ENCODE peak calls at places on chromosomes 5 and 9, in four cellular contexts. J is H1, S is IMR-90, G is H9. P is an unnamed sample.

GRCh38 chr9:6575324-6575758 is 70.2 kb downstream of the GLDC start:
- DNase-seq in J (no peak), S (no peak), G (no peak), P (no peak)

GRCh38 chr5:67393211-67393610 is 196.6 kb upstream of the CD180 start:
- DNase-seq in J (no peak), S (no peak), G (no peak), P (no peak)

GRCh38 chr9:21789541-21790037 is 12.8 kb upstream of the MTAP start:
- DNase-seq in J (no peak), S (peak; percentile 95), G (peak; percentile 45), P (peak; percentile 88)

GRCh38 chr5:172901788-172902496 is 57.3 kb upstream of the RPL26L1 start:
- DNase-seq in J (no peak), S (peak; percentile 66), G (no peak), P (peak; percentile 65)

GRCh38 chr9:69675563-69675962 is 3.4 kb upstream of the APBA1 start:
- DNase-seq in J (no peak), S (no peak), G (no peak), P (no peak)

GRCh38 chr5:169717298-169717697 is 80.2 kb downstream of the DOCK2 start:
- DNase-seq in J (no peak), S (peak; percentile 30), G (no peak), P (no peak)

GRCh38 chr9:1869843-1870242 is 145.3 kb upstream of the SMARCA2 start:
- DNase-seq in J (peak; percentile 64), S (no peak), G (peak; percentile 55), P (peak; percentile 79)

GRCh38 chr9:1231998-1232919 is 182.1 kb downstream of the DMRT2 start:
- DNase-seq in J (no peak), S (peak; percentile 60), G (no peak), P (no peak)

GRCh38 chr9:7591501-7591900 is 208.1 kb downstream of the DMAC1 start:
- DNase-seq in J (no peak), S (no peak), G (no peak), P (no peak)

GRCh38 chr9:89986190-89986589 is 381.4 kb downstream of the GADD45G start:
- DNase-seq in J (no peak), S (no peak), G (no peak), P (no peak)

GRCh38 chr9:706073-706472 is 135.4 kb upstream of the DMRT1 start:
- DNase-seq in J (no peak), S (no peak), G (no peak), P (no peak)

GRCh38 chr5:124342586-124342985 is 403.9 kb downstream of the ZNF608 start:
- DNase-seq in J (no peak), S (no peak), G (no peak), P (no peak)

GRCh38 chr9:122213589-122214413 is 15.0 kb downstream of the LHX6 start:
- DNase-seq in J (peak; percentile 97), S (no peak), G (peak; percentile 98), P (peak; percentile 92)

GRCh38 chr5:66958126-66958983 is 238.2 kb downstream of the CD180 start:
- DNase-seq in J (no peak), S (peak; percentile 80), G (no peak), P (peak; percentile 45)

GRCh38 chr9:38362912-38363588 is 29.5 kb upstream of the ALDH1B1 start:
- DNase-seq in J (no peak), S (peak; percentile 85), G (no peak), P (peak; percentile 63)

GRCh38 chr5:151030377-151030776 is 10.0 kb downstream of the GPX3 start:
- DNase-seq in J (no peak), S (no peak), G (no peak), P (no peak)

DNA sequence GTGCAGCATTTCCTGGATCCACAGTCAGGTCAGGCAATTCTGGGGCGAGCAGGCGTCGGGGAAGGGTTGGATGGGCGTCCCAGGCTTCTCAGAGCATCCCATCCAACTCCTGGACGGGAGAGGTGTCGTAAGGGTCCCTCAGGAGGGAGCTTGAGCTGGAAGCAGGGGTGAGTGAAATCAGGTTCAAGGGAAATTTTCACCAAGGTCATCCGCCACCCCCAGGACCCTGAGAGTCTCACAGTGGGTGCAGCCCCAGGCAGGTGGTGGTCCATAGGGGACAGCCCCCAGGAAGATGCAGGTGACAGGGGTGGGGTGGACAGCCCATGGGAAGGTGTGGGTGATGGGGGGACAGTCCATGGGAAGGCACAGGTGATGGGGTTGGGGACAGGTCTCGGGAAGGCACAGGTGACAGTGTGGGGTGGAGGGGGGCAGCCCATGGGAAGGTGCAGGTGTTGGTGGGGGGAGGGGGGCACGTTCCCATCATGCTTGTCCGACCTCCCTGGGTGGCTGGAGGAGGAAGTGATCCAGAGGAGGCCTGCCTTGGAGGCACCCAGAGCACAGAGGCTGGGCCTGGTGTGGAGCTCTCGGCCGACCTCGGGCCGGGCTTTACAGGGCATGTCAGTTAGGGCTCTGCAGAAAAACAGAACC is 48.9 kb downstream of the AHRR start:
- DNase-seq in J (peak; percentile 32), S (no peak), G (peak; percentile 17), P (no peak)
- H3K9ac ChIP-seq in J (no peak overlapping the region), S (no peak overlapping the region), G (no peak overlapping the region), P (no peak overlapping the region)

GRCh38 chr5:138903113-138903789 is 28.1 kb upstream of the LRRTM2 start:
- DNase-seq in J (no peak), S (peak; percentile 78), G (no peak), P (no peak)
- H2BK120ac ChIP-seq in J (no peak overlapping the region), S (no peak overlapping the region), G (no peak overlapping the region), P (no peak overlapping the region)

GRCh38 chr9:124776952-124777645 is at the start of gene OLFML2A:
- DNase-seq in J (peak; percentile 83), S (no peak), G (no peak), P (no peak)
- H2AK5ac ChIP-seq in J (no peak within 1 kb of the TSS), S (peak within 1 kb of the TSS; percentile 80), G (no peak within 1 kb of the TSS), P (no peak within 1 kb of the TSS)

GRCh38 chr5:140043508-140043872 is 391 bp upstream of the NRG2 start:
- DNase-seq in J (no peak), S (no peak), G (peak; percentile 79), P (peak; percentile 72)

GRCh38 chr5:140041099-140041491 is 2.0 kb downstream of the NRG2 start:
- DNase-seq in J (no peak), S (no peak), G (no peak), P (no peak)

GRCh38 chr5:140041492-140042421 is 1.3 kb downstream of the NRG2 start:
- DNase-seq in J (peak; percentile 66), S (peak; percentile 12), G (peak; percentile 55), P (peak; percentile 25)

GRCh38 chr5:140042551-140043507 is at the start of gene NRG2:
- DNase-seq in J (peak; percentile 87), S (peak; percentile 7), G (peak; percentile 89), P (peak; percentile 90)

GRCh38 chr5:140044041-140044440 is 942 bp upstream of the NRG2 start:
- DNase-seq in J (no peak), S (no peak), G (no peak), P (no peak)
- H3K9ac ChIP-seq in J (no peak overlapping the region), S (no peak overlapping the region), G (no peak overlapping the region), P (no peak overlapping the region)

DNA sequence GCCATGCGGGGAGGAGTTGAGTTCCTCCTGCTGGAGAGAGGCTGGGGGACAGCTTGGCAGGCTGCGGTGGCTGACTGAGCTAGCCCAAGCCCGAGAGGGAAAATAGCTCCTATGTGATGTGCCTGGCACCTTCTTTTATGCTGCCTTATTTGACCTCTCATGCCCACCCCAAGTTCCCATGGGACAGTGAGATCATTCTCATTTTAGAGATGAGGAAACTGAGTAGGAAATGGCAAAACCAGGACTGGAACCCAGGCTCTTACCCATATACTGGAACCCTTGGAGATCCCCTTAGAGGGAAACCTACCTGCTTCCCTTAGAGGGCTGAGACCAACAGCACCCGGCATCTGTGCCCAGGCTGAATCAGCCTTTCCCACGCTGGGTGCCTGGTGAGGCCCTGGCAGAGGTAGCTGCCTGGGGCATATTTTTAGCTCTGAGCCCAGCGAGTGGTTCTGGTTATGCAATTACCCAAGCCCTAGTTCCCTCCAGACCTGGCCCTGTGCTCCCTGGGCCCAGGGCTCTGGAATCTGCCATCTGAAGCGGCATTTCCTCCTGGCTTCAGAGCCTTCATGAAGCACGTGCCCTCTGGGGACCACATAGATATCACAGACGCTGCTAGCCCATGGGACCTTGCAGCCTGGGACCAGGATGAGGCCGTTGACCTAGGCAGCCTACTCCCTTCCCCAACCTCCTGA is 23.6 kb downstream of the COL27A1 start:
- DNase-seq in J (no peak), S (no peak), G (no peak), P (no peak)
- H2BK120ac ChIP-seq in J (no peak overlapping the region), S (peak overlapping the region; percentile 78), G (no peak overlapping the region), P (no peak overlapping the region)

P was measured in mesendoderm.